ENCODE peak calls at places on chromosomes 13 and 19, in four cellular contexts. V, P, S and M are unnamed samples.

GRCh38 chr13:59960683-59961082 is 203.0 kb downstream of the DIAPH3 start:
- DNase-seq in V (no peak), P (no peak), S (no peak), M (no peak)

GRCh38 chr13:39347926-39348901 is 254.8 kb downstream of the LHFPL6 start:
- DNase-seq in V (no peak), P (peak; percentile 63), S (no peak), M (no peak)

GRCh38 chr19:16825312-16826168 is 3.7 kb upstream of the SIN3B start:
- DNase-seq in V (no peak), P (peak; percentile 70), S (no peak), M (no peak)

GRCh38 chr13:32415019-32415418 is 12.9 kb downstream of the N4BP2L1 start:
- DNase-seq in V (no peak), P (no peak), S (no peak), M (no peak)

GRCh38 chr13:111066544-111066943 is 48.6 kb upstream of the ARHGEF7 start:
- DNase-seq in V (no peak), P (no peak), S (no peak), M (no peak)

GRCh38 chr13:21872795-21873194 is 201.9 kb downstream of the FGF9 start:
- DNase-seq in V (no peak), P (no peak), S (no peak), M (no peak)

GRCh38 chr19:49895566-49896297 is 955 bp downstream of the IL4I1 start:
- DNase-seq in V (no peak), P (no peak), S (no peak), M (no peak)

GRCh38 chr19:13022859-13023636 is 27.8 kb downstream of the NFIX start:
- DNase-seq in V (no peak), P (peak; percentile 89), S (no peak), M (peak; percentile 79)

GRCh38 chr19:40231544-40232424 is 5.3 kb upstream of the CCNP start:
- DNase-seq in V (no peak), P (peak; percentile 35), S (no peak), M (no peak)

GRCh38 chr13:107291875-107292274 is 723.9 kb upstream of the ARGLU1 start:
- DNase-seq in V (no peak), P (no peak), S (no peak), M (no peak)

GRCh38 chr13:92460479-92460878 is 766.1 kb upstream of the GPC6 start:
- DNase-seq in V (no peak), P (no peak), S (no peak), M (no peak)

GRCh38 chr19:6020166-6020967 is 42.4 kb upstream of the RANBP3 start:
- DNase-seq in V (no peak), P (no peak), S (no peak), M (peak; percentile 31)

GRCh38 chr13:114130708-114131580 is 1.5 kb downstream of the RASA3 start:
- DNase-seq in V (no peak), P (peak; percentile 53), S (peak; percentile 48), M (peak; percentile 71)

GRCh38 chr13:94595006-94595942 is 678 bp downstream of the TGDS start:
- DNase-seq in V (no peak), P (no peak), S (peak; percentile 5), M (peak; percentile 55)

GRCh38 chr13:41452462-41452861 is 4.9 kb upstream of the RGCC start:
- DNase-seq in V (no peak), P (no peak), S (no peak), M (no peak)

GRCh38 chr13:48320906-48321510 is 17.5 kb downstream of the RB1 start:
- DNase-seq in V (no peak), P (no peak), S (no peak), M (no peak)

GRCh38 chr19:6862673-6863078 is 24.7 kb upstream of the ADGRE1 start:
- DNase-seq in V (peak; percentile 37), P (peak; percentile 75), S (peak; percentile 82), M (peak; percentile 86)

GRCh38 chr13:25608181-25608580 is 236.4 kb downstream of the ATP8A2 start:
- DNase-seq in V (no peak), P (no peak), S (no peak), M (no peak)

GRCh38 chr13:27920677-27921420 is 1.0 kb downstream of the PDX1 start:
- DNase-seq in V (no peak), P (no peak), S (no peak), M (peak; percentile 56)

GRCh38 chr13:89393758-89394157 is 1722.6 kb downstream of the SLITRK5 start:
- DNase-seq in V (no peak), P (no peak), S (no peak), M (no peak)

GRCh38 chr13:110017379-110017778 is 231.0 kb upstream of the IRS2 start:
- DNase-seq in V (no peak), P (no peak), S (no peak), M (no peak)

GRCh38 chr13:113742445-113743120 is 16.4 kb upstream of the TMEM255B start:
- DNase-seq in V (no peak), P (no peak), S (no peak), M (no peak)

GRCh38 chr13:52345048-52345447 is 60.9 kb downstream of the THSD1 start:
- DNase-seq in V (no peak), P (no peak), S (no peak), M (no peak)

GRCh38 chr13:41463823-41464602 is 6.7 kb downstream of the RGCC start:
- DNase-seq in V (no peak), P (no peak), S (no peak), M (no peak)

GRCh38 chr13:36086117-36086516 is 45.1 kb downstream of the DCLK1 start:
- DNase-seq in V (no peak), P (no peak), S (no peak), M (no peak)

GRCh38 chr13:77696006-77696862 is 1.3 kb upstream of the SLAIN1 start:
- DNase-seq in V (no peak), P (no peak), S (no peak), M (no peak)

GRCh38 chr19:38690832-38691231 is 43.4 kb downstream of the ACTN4 start:
- DNase-seq in V (no peak), P (no peak), S (no peak), M (no peak)

GRCh38 chr19:38693380-38694223 is 46.2 kb downstream of the ACTN4 start:
- DNase-seq in V (no peak), P (peak; percentile 66), S (peak; percentile 34), M (peak; percentile 53)

GRCh38 chr19:38690146-38690545 is 42.7 kb downstream of the ACTN4 start:
- DNase-seq in V (no peak), P (no peak), S (no peak), M (no peak)

GRCh38 chr19:38692458-38693379 is 45.3 kb downstream of the ACTN4 start:
- DNase-seq in V (no peak), P (no peak), S (no peak), M (no peak)

DNA sequence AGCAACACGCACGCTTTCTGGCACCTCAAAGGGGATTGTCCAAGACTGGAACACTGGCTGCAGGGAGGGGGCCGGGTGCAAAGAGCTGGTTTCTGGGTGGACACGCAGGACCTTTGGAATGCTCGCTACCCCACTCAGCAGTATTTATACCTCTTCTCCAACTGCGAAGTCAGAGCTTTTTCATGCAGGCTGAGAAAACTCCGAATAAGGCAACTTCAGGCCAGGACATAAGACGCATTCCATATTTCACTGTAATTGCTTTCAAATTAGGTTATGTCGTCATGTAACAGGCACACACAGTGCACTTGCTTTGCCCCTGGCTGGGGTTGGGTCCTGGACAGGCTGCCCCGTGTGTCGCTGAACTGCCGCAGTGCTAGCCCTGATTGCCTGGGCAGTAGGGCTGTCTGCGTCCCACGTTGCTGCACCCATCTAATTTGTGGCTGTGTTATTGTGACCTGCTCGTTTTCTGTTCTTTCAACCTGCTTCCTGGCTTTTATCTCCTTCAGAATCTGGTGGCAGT is 44.5 kb downstream of the ACTN4 start:
- DNase-seq in V (no peak), P (no peak), S (no peak), M (no peak)
- H3K27ac ChIP-seq in V (peak overlapping the region; percentile 99), P (peak overlapping the region; percentile 91), S (no peak overlapping the region), M (peak overlapping the region; percentile 69)

DNA sequence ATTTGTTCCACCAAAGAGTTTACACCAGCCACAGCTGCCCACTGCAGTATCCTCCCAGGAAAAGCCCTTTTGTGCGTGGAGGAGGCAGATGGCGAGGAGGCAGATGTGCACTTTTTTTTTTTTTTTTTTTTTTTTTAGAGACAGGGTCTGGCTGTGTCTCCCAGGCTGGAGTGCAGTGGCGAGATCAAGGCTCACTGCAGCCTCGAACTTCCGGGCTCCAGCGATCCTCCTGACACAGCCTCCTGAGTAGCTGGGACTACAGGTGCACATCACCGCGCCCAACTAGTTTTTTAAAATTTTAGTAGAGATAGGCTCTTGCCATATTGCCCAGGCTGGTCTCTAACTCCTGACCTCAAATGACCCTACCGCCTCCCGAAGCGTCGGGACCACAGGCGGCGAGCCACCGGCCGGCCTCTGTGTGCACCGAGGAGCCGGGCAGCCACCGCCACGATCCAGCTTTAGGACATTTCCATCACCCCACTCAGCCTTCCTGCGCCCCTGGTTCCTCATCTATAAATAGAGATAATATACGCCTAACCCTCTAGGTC is 563 bp upstream of the PDCD5 start:
- DNase-seq in V (no peak), P (no peak), S (peak; percentile 10), M (no peak)
- H3K27ac ChIP-seq in V (peak overlapping the region; percentile 89), P (peak overlapping the region; percentile 89), S (peak overlapping the region; percentile 41), M (peak overlapping the region; percentile 79)

GRCh38 chr19:56874530-56874929 is 34.0 kb upstream of the PEG3 start:
- DNase-seq in V (no peak), P (no peak), S (no peak), M (no peak)
- H3K27ac ChIP-seq in V (no peak overlapping the region), P (no peak overlapping the region), S (no peak overlapping the region), M (no peak overlapping the region)

GRCh38 chr19:3682741-3683404 is 17.4 kb downstream of the PIP5K1C start:
- DNase-seq in V (no peak), P (no peak), S (no peak), M (no peak)
- H3K27ac ChIP-seq in V (peak overlapping the region; percentile 43), P (peak overlapping the region; percentile 77), S (no peak overlapping the region), M (no peak overlapping the region)

GRCh38 chr13:98796798-98797197 is 44.3 kb upstream of the SLC15A1 start:
- DNase-seq in V (no peak), P (no peak), S (no peak), M (no peak)
- H3K27ac ChIP-seq in V (no peak overlapping the region), P (no peak overlapping the region), S (no peak overlapping the region), M (no peak overlapping the region)